ENCODE peak calls at places on chromosomes 1 and 21, in four cellular contexts. S is non-pigmented ciliary epithelial cell, W is testis, F is fibroblast of the aortic adventitia. T is an unnamed sample.

GRCh38 chr1:93426183-93426582 is 21.7 kb upstream of the FNBP1L start:
- DNase-seq in F (no peak), S (no peak), W (no peak), T (no peak)

GRCh38 chr1:34500451-34500850 is 254.4 kb upstream of the GJB5 start:
- DNase-seq in S (no peak), F (peak), W (peak), T (no peak)

GRCh38 chr21:38661296-38662223 is 144.2 kb upstream of the ETS2 start:
- DNase-seq in F (peak), W (no peak), S (no peak), T (no peak)

GRCh38 chr1:226668173-226668560 is 70.9 kb downstream of the ITPKB start:
- DNase-seq in W (no peak), S (no peak), F (no peak), T (no peak)

GRCh38 chr1:230516890-230517289 is 90.8 kb upstream of the PGBD5 start:
- DNase-seq in S (no peak), F (no peak), W (no peak), T (no peak)

GRCh38 chr1:33902486-33903209 is 38.8 kb downstream of the HMGB4 start:
- DNase-seq in F (peak), W (no peak), S (no peak), T (no peak)

GRCh38 chr1:100703716-100704115 is 15.8 kb upstream of the VCAM1 start:
- DNase-seq in F (peak), W (no peak), S (no peak), T (no peak)

GRCh38 chr1:62428351-62428750 is 8.5 kb upstream of the USP1 start:
- DNase-seq in F (no peak), W (no peak), S (no peak), T (no peak)

GRCh38 chr1:185789846-185790735 is 55.9 kb downstream of the HMCN1 start:
- DNase-seq in S (no peak), W (no peak), F (peak), T (no peak)

GRCh38 chr1:50829010-50829958 is 130.8 kb downstream of the FAF1 start:
- DNase-seq in F (peak), W (no peak), S (no peak), T (no peak)

GRCh38 chr1:226643167-226643566 is 94.6 kb downstream of the STUM start:
- DNase-seq in F (no peak), S (no peak), W (no peak), T (no peak)

GRCh38 chr1:119818181-119818580 is 6.9 kb upstream of the REG4 start:
- DNase-seq in S (no peak), F (no peak), W (no peak), T (no peak)

GRCh38 chr1:159009704-159010361 is at the start of gene IFI16:
- DNase-seq in F (peak), W (peak), S (peak), T (peak)

GRCh38 chr1:218930000-218930399 is 243.7 kb upstream of the LYPLAL1 start:
- DNase-seq in F (no peak), S (no peak), W (no peak), T (no peak)

GRCh38 chr1:183281039-183281438 is 95.0 kb downstream of the LAMC2 start:
- DNase-seq in F (peak), S (no peak), W (no peak), T (no peak)

GRCh38 chr1:25806418-25806817 is 6.4 kb downstream of the SELENON start:
- DNase-seq in W (no peak), F (peak), S (no peak), T (no peak)

GRCh38 chr1:25642710-25643109 is 26.1 kb downstream of the MAN1C1 start:
- DNase-seq in S (peak), W (no peak), F (peak), T (no peak)

GRCh38 chr21:45630066-45630694 is 13.3 kb upstream of the PCBP3 start:
- DNase-seq in F (no peak), W (no peak), S (no peak), T (no peak)

GRCh38 chr1:119373465-119373864 is 4.9 kb downstream of the HAO2 start:
- DNase-seq in S (no peak), W (no peak), F (no peak), T (no peak)

GRCh38 chr1:33349778-33350610 is 29.1 kb upstream of the A3GALT2 start:
- DNase-seq in S (no peak), F (peak), W (peak), T (no peak)

GRCh38 chr1:205714190-205714905 is 34.0 kb upstream of the SLC45A3 start:
- DNase-seq in F (peak), W (no peak), S (no peak), T (peak)

GRCh38 chr1:53180226-53180625 is 16.4 kb upstream of the CPT2 start:
- DNase-seq in W (no peak), F (peak), S (peak), T (no peak)

GRCh38 chr1:10833630-10834557 is 37.4 kb upstream of the CASZ1 start:
- DNase-seq in F (no peak), S (no peak), W (no peak), T (no peak)

GRCh38 chr21:34965200-34966174 is 83.6 kb downstream of the RUNX1 start:
- DNase-seq in F (peak), W (no peak), S (peak), T (no peak)

GRCh38 chr1:42680921-42681683 is 1.1 kb upstream of the YBX1 start:
- DNase-seq in F (peak), W (peak), S (no peak), T (no peak)

GRCh38 chr1:223209992-223210785 is 67.1 kb upstream of the TLR5 start:
- DNase-seq in W (no peak), S (no peak), F (no peak), T (no peak)

GRCh38 chr1:212613440-212614335 is 5.1 kb downstream of the ATF3 start:
- DNase-seq in F (peak), W (no peak), S (no peak), T (no peak)

T was measured in BJ.